ENCODE peak calls at places on chromosomes 3 and 15, in seven cellular contexts. T, Z, P, U, C, F and V are unnamed samples.

GRCh38 chr15:100598655-100599054 is 3.3 kb downstream of the LINS1 start:
- DNase-seq in C (no peak), Z (no peak), F (no peak), P (no peak), T (no peak), U (no peak), V (no peak)

GRCh38 chr15:69735126-69735525 is 282.5 kb downstream of the RPLP1 start:
- DNase-seq in T (no peak), F (no peak), C (peak; percentile 73), U (peak; percentile 15), Z (no peak), P (no peak), V (no peak)

GRCh38 chr3:27353221-27353620 is 16.0 kb downstream of the NEK10 start:
- DNase-seq in Z (no peak), T (no peak), F (no peak), C (peak; percentile 53), P (no peak), U (peak; percentile 13), V (no peak)

GRCh38 chr3:78737988-78738387 is 1029.8 kb downstream of the ROBO1 start:
- DNase-seq in Z (no peak), C (peak; percentile 61), T (no peak), U (peak; percentile 90), P (no peak), F (no peak), V (no peak)

GRCh38 chr3:16127257-16127656 is 47.2 kb upstream of the GALNT15 start:
- DNase-seq in T (no peak), U (no peak), P (no peak), Z (no peak), F (no peak), C (no peak), V (no peak)

GRCh38 chr3:131036200-131036816 is 9.6 kb downstream of the NEK11 start:
- DNase-seq in U (no peak), T (no peak), F (no peak), Z (no peak), C (peak; percentile 59), P (no peak), V (no peak)

GRCh38 chr3:122621112-122621511 is 43.7 kb downstream of the PARP15 start:
- DNase-seq in T (no peak), C (no peak), F (no peak), Z (no peak), P (no peak), U (no peak), V (no peak)

GRCh38 chr15:39736646-39737550 is 45.7 kb downstream of the FSIP1 start:
- DNase-seq in F (no peak), P (no peak), T (no peak), C (no peak), U (no peak), Z (no peak), V (no peak)

GRCh38 chr15:71228403-71228802 is 113.1 kb downstream of the THSD4 start:
- DNase-seq in U (peak; percentile 27), T (no peak), Z (no peak), C (no peak), F (no peak), P (no peak), V (no peak)

GRCh38 chr15:71472699-71473098 is 337.7 kb upstream of the NR2E3 start:
- DNase-seq in C (no peak), Z (no peak), T (no peak), U (no peak), P (no peak), F (no peak), V (no peak)

GRCh38 chr3:48186993-48187578 is 1.1 kb downstream of the CDC25A start:
- DNase-seq in F (no peak), P (peak; percentile 19), C (peak; percentile 32), T (no peak), U (no peak), Z (no peak), V (no peak)

GRCh38 chr3:14672588-14672987 is 2.4 kb upstream of the C3orf20 start:
- DNase-seq in Z (no peak), C (no peak), F (no peak), T (no peak), P (no peak), U (no peak), V (no peak)

GRCh38 chr3:34237946-34238345 is 439.5 kb downstream of the PDCD6IP start:
- DNase-seq in F (no peak), C (no peak), Z (no peak), P (no peak), U (peak; percentile 54), T (no peak), V (no peak)

GRCh38 chr15:100334456-100334855 is 7.3 kb downstream of the ADAMTS17 start:
- DNase-seq in F (no peak), Z (no peak), U (no peak), P (no peak), T (no peak), C (no peak), V (no peak)

GRCh38 chr15:56965614-56966013 is 47.2 kb downstream of the TCF12 start:
- DNase-seq in U (no peak), F (no peak), Z (no peak), C (no peak), P (peak; percentile 66), T (no peak), V (no peak)

GRCh38 chr3:113441051-113441770 is at the start of gene CFAP44:
- DNase-seq in P (peak; percentile 79), U (no peak), C (peak; percentile 86), T (no peak), Z (peak; percentile 20), F (peak; percentile 15), V (peak; percentile 66)

GRCh38 chr3:37477275-37477674 is 302.9 kb upstream of the LRRFIP2 start:
- DNase-seq in C (no peak), P (no peak), Z (no peak), F (no peak), T (no peak), U (no peak), V (no peak)

GRCh38 chr3:100386437-100387064 is 14.3 kb downstream of the TOMM70 start:
- DNase-seq in U (no peak), C (no peak), P (no peak), T (no peak), Z (no peak), F (no peak), V (no peak)

GRCh38 chr3:13715167-13715954 is 164.5 kb downstream of the WNT7A start:
- DNase-seq in F (no peak), Z (no peak), C (no peak), T (no peak), U (no peak), P (no peak), V (no peak)

GRCh38 chr3:56323986-56324420 is 144.3 kb downstream of the ERC2 start:
- DNase-seq in Z (no peak), C (peak; percentile 82), P (peak; percentile 47), F (no peak), T (no peak), U (peak; percentile 39), V (no peak)

GRCh38 chr3:135966875-135967274 is 1.3 kb downstream of the PPP2R3A start:
- DNase-seq in Z (no peak), T (no peak), U (no peak), C (peak; percentile 19), P (no peak), F (no peak), V (no peak)

GRCh38 chr3:13281657-13282527 is 138.2 kb downstream of the NUP210 start:
- DNase-seq in T (no peak), Z (no peak), P (no peak), U (no peak), C (no peak), F (no peak), V (no peak)

GRCh38 chr3:187954486-187955075 is 199.4 kb upstream of the LPP start:
- DNase-seq in F (no peak), T (no peak), P (no peak), Z (no peak), U (peak; percentile 65), C (peak; percentile 63), V (no peak)

GRCh38 chr15:70504305-70504951 is 258.9 kb downstream of the UACA start:
- DNase-seq in C (peak; percentile 76), T (peak; percentile 74), P (no peak), U (no peak), Z (no peak), F (no peak), V (no peak)

GRCh38 chr15:41944313-41944940 is 27.9 kb downstream of the EHD4 start:
- DNase-seq in Z (no peak), P (peak; percentile 93), T (no peak), F (no peak), U (peak; percentile 78), C (peak; percentile 91), V (peak; percentile 73)

GRCh38 chr3:36944641-36945270 is at the start of gene TRANK1:
- DNase-seq in Z (peak; percentile 70), U (no peak), F (peak; percentile 51), T (no peak), P (peak; percentile 6), C (peak; percentile 76), V (peak; percentile 54)

GRCh38 chr3:1228289-1228688 is 135.5 kb downstream of the CNTN6 start:
- DNase-seq in U (no peak), P (no peak), F (no peak), C (no peak), Z (no peak), T (no peak), V (no peak)

GRCh38 chr15:101538996-101539395 is 49.5 kb upstream of the PCSK6 start:
- DNase-seq in P (no peak), T (no peak), U (no peak), C (no peak), Z (no peak), F (no peak), V (no peak)

GRCh38 chr3:39780352-39780751 is 29.1 kb upstream of the MYRIP start:
- DNase-seq in P (no peak), Z (no peak), F (no peak), C (no peak), U (no peak), T (no peak), V (no peak)

GRCh38 chr3:189324538-189325138 is 152.9 kb downstream of the TPRG1 start:
- DNase-seq in F (peak; percentile 40), U (peak; percentile 90), Z (peak; percentile 68), T (peak; percentile 87), P (peak; percentile 91), C (peak; percentile 67), V (peak; percentile 91)

GRCh38 chr3:34382859-34383258 is 584.4 kb downstream of the PDCD6IP start:
- DNase-seq in U (no peak), P (no peak), Z (no peak), C (no peak), T (no peak), F (no peak), V (no peak)